ENCODE peak calls at places on chromosomes 7 and 10, in ten cellular contexts. A, O, P, Y, T, U, Z, B, L and F are unnamed samples.

GRCh38 chr10:123550680-123551096 is 115.5 kb upstream of the GPR26 start:
- DNase-seq in B (no peak), L (no peak), P (peak; percentile 66), Y (no peak), A (no peak), T (no peak), O (no peak), U (no peak), Z (no peak), F (no peak)

GRCh38 chr7:113483657-113484056 is 365.3 kb upstream of the SMIM30 start:
- DNase-seq in T (no peak), O (no peak), P (no peak), A (no peak), Z (no peak), Y (no peak), B (no peak), U (no peak), L (no peak), F (no peak)

GRCh38 chr7:36961691-36962090 is 237.4 kb upstream of the AOAH start:
- DNase-seq in P (no peak), Y (no peak), Z (no peak), U (peak; percentile 18), L (no peak), T (no peak), O (no peak), A (no peak), B (no peak), F (no peak)

GRCh38 chr7:135653285-135654080 is 8.8 kb upstream of the STMP1 start:
- DNase-seq in B (no peak), O (no peak), A (peak; percentile 35), L (no peak), Z (no peak), Y (no peak), T (peak; percentile 91), U (no peak), P (peak; percentile 69), F (no peak)

GRCh38 chr10:92395271-92395670 is 104.3 kb downstream of the MARCHF5 start:
- DNase-seq in T (no peak), O (no peak), U (no peak), Z (no peak), A (no peak), L (no peak), P (no peak), B (no peak), Y (no peak), F (no peak)

GRCh38 chr10:87987206-87987605 is 123.8 kb downstream of the PTEN start:
- DNase-seq in U (no peak), Z (no peak), O (no peak), Y (no peak), B (no peak), L (no peak), A (no peak), T (no peak), P (no peak), F (no peak)

GRCh38 chr10:112898540-112899395 is 51.3 kb upstream of the TCF7L2 start:
- DNase-seq in Y (peak; percentile 52), O (no peak), B (no peak), U (no peak), L (no peak), A (peak; percentile 80), Z (no peak), T (no peak), P (peak; percentile 48), F (no peak)

GRCh38 chr7:82841828-82842227 is 320.9 kb downstream of the PCLO start:
- DNase-seq in P (no peak), B (no peak), L (no peak), Y (no peak), Z (no peak), U (no peak), T (no peak), O (no peak), A (no peak), F (no peak)

GRCh38 chr7:151368136-151368571 is 26.5 kb downstream of the NUB1 start:
- DNase-seq in T (peak; percentile 57), Y (peak; percentile 12), P (peak; percentile 92), U (peak; percentile 85), Z (peak; percentile 45), A (peak; percentile 69), L (peak; percentile 94), O (peak; percentile 65), B (peak; percentile 44), F (peak; percentile 95)

GRCh38 chr7:44912775-44913347 is 27.5 kb upstream of the PURB start:
- DNase-seq in O (no peak), P (peak; percentile 58), Y (no peak), U (no peak), L (peak; percentile 70), A (no peak), Z (no peak), T (peak; percentile 7), B (no peak), F (no peak)

GRCh38 chr7:150801242-150801945 is 825 bp downstream of the TMEM176A start:
- DNase-seq in T (no peak), L (no peak), Y (no peak), Z (no peak), O (no peak), B (no peak), P (peak; percentile 74), A (no peak), U (peak; percentile 37), F (no peak)

GRCh38 chr10:133529576-133529946 is 2.4 kb downstream of the CYP2E1 start:
- DNase-seq in Z (no peak), U (no peak), L (no peak), T (no peak), B (no peak), A (no peak), Y (no peak), P (no peak), O (no peak), F (no peak)

GRCh38 chr10:103548006-103548405 is 54.5 kb downstream of the NEURL1 start:
- DNase-seq in L (no peak), Z (no peak), O (no peak), Y (no peak), A (no peak), P (peak; percentile 14), B (no peak), U (peak; percentile 16), T (no peak), F (no peak)

GRCh38 chr10:34813626-34814227 is 1.4 kb downstream of the PARD3 start:
- DNase-seq in T (no peak), O (no peak), U (no peak), Y (no peak), A (peak; percentile 62), L (no peak), Z (peak; percentile 49), B (no peak), P (no peak), F (peak; percentile 24)

GRCh38 chr7:82521906-82522445 is 78.4 kb upstream of the CACNA2D1 start:
- DNase-seq in U (no peak), T (no peak), A (no peak), P (no peak), L (no peak), O (no peak), Y (no peak), B (no peak), Z (no peak), F (no peak)

GRCh38 chr10:69660296-69660695 is 30.2 kb downstream of the FAM241B start:
- DNase-seq in O (no peak), Y (no peak), A (no peak), Z (no peak), B (no peak), L (no peak), U (no peak), T (no peak), P (no peak), F (no peak)

GRCh38 chr7:157541295-157541608 is 204.4 kb downstream of the DNAJB6 start:
- DNase-seq in O (no peak), Y (no peak), B (no peak), Z (no peak), A (no peak), L (peak; percentile 53), P (peak; percentile 40), T (no peak), U (no peak), F (no peak)

GRCh38 chr10:86663046-86663345 is 5.3 kb upstream of the LDB3 start:
- DNase-seq in B (no peak), L (no peak), Y (no peak), T (no peak), U (no peak), O (no peak), A (no peak), Z (no peak), P (peak; percentile 85), F (no peak)

GRCh38 chr7:17769918-17770317 is 170.4 kb downstream of the SNX13 start:
- DNase-seq in O (no peak), T (peak; percentile 57), U (peak; percentile 46), Z (peak; percentile 82), Y (peak; percentile 25), A (peak; percentile 75), B (no peak), P (peak; percentile 16), L (peak; percentile 78), F (peak; percentile 53)

GRCh38 chr7:70602135-70602534 is 529.8 kb upstream of the GALNT17 start:
- DNase-seq in B (no peak), P (no peak), T (no peak), A (no peak), Z (no peak), O (no peak), L (no peak), Y (no peak), U (no peak), F (no peak)

GRCh38 chr10:125106586-125106985 is 53.8 kb downstream of the CTBP2 start:
- DNase-seq in B (no peak), A (no peak), P (no peak), U (no peak), L (peak; percentile 68), Y (no peak), Z (no peak), O (no peak), T (no peak), F (no peak)

GRCh38 chr7:2099036-2099957 is 133.4 kb downstream of the MAD1L1 start:
- DNase-seq in L (no peak), T (no peak), Y (no peak), U (no peak), O (no peak), A (peak; percentile 44), P (no peak), Z (no peak), B (no peak), F (no peak)

GRCh38 chr10:33376976-33377657 is 42.6 kb upstream of the NRP1 start:
- DNase-seq in B (no peak), O (no peak), Y (peak; percentile 45), L (no peak), Z (peak; percentile 17), U (no peak), P (no peak), T (no peak), A (peak; percentile 85), F (no peak)

GRCh38 chr10:117537436-117537903 is 5.1 kb upstream of the EMX2 start:
- DNase-seq in Y (no peak), L (no peak), Z (peak; percentile 7), T (no peak), U (peak; percentile 80), P (peak; percentile 93), A (no peak), B (no peak), O (no peak), F (peak; percentile 85)

GRCh38 chr10:78277734-78278404 is 244.2 kb downstream of the RPS24 start:
- DNase-seq in O (no peak), Y (peak; percentile 16), U (no peak), P (no peak), B (no peak), A (peak; percentile 75), Z (no peak), T (peak; percentile 47), L (no peak), F (no peak)

GRCh38 chr7:150716368-150716767 is at the start of gene GIMAP1:
- DNase-seq in P (no peak), T (no peak), B (no peak), A (no peak), Z (no peak), U (peak; percentile 47), L (no peak), O (no peak), Y (no peak), F (no peak)

GRCh38 chr7:36984710-36985308 is 260.5 kb upstream of the AOAH start:
- DNase-seq in L (no peak), A (no peak), O (no peak), P (no peak), B (no peak), Y (no peak), U (no peak), T (peak; percentile 60), Z (no peak), F (no peak)

GRCh38 chr7:149071641-149072437 is 18.7 kb downstream of the ZNF786 start:
- DNase-seq in P (peak; percentile 94), L (peak; percentile 81), U (no peak), O (no peak), Z (no peak), T (no peak), B (no peak), Y (no peak), A (peak; percentile 5), F (no peak)